ENCODE peak calls at places on chromosomes 5 and 9, in six cellular contexts. N is CD4-positive, alpha-beta T cell; O is cardiac fibroblast; Y is AG09319; Z is psoas muscle; L is WTC11. S is an unnamed sample.

GRCh38 chr9:127778280-127779135 is at the start of gene SH2D3C:
- DNase-seq in N (no peak), O (peak; percentile 52), Y (no peak), Z (peak; percentile 75), L (no peak), S (no peak)

GRCh38 chr5:60810438-60811085 is 33.5 kb downstream of the ELOVL7 start:
- DNase-seq in N (no peak), O (no peak), Y (no peak), Z (no peak), L (no peak), S (no peak)

GRCh38 chr5:73103885-73104284 is 16.5 kb upstream of the TMEM171 start:
- DNase-seq in N (no peak), O (no peak), Y (no peak), Z (no peak), L (no peak), S (no peak)

GRCh38 chr5:113087994-113088519 is 111.5 kb downstream of the DCP2 start:
- DNase-seq in N (no peak), O (peak; percentile 81), Y (no peak), Z (no peak), L (no peak), S (no peak)

GRCh38 chr5:72390836-72391235 is 70.7 kb downstream of the PTCD2 start:
- DNase-seq in N (no peak), O (peak; percentile 34), Y (no peak), Z (no peak), L (no peak), S (no peak)

GRCh38 chr5:68272289-68272688 is 56.7 kb downstream of the PIK3R1 start:
- DNase-seq in N (no peak), O (peak; percentile 46), Y (no peak), Z (no peak), L (no peak), S (no peak)

GRCh38 chr5:94674841-94675382 is 56.4 kb downstream of the SLF1 start:
- DNase-seq in N (no peak), O (peak; percentile 2), Y (no peak), Z (no peak), L (no peak), S (no peak)

GRCh38 chr5:54738118-54738972 is 220.8 kb downstream of the SNX18 start:
- DNase-seq in N (no peak), O (peak; percentile 51), Y (no peak), Z (peak; percentile 84), L (no peak), S (no peak)

GRCh38 chr5:75611324-75612210 is at the start of gene ANKDD1B:
- DNase-seq in N (no peak), O (peak; percentile 37), Y (no peak), Z (peak; percentile 60), L (peak; percentile 59), S (no peak)

GRCh38 chr9:130331573-130331972 is 66.0 kb downstream of the HMCN2 start:
- DNase-seq in N (no peak), O (peak; percentile 72), Y (peak; percentile 22), Z (peak; percentile 87), L (no peak), S (no peak)

GRCh38 chr9:2180171-2180570 is 165.0 kb downstream of the SMARCA2 start:
- DNase-seq in N (no peak), O (no peak), Y (no peak), Z (no peak), L (no peak), S (no peak)

GRCh38 chr5:10704949-10705621 is 55.9 kb downstream of the DAP start:
- DNase-seq in N (no peak), O (peak; percentile 69), Y (no peak), Z (no peak), L (no peak), S (no peak)

GRCh38 chr9:93996863-93997262 is 41.7 kb upstream of the BARX1 start:
- DNase-seq in N (no peak), O (no peak), Y (no peak), Z (no peak), L (no peak), S (no peak)

GRCh38 chr5:14476791-14477435 is 104.7 kb upstream of the OTULINL start:
- DNase-seq in N (no peak), O (peak; percentile 38), Y (no peak), Z (no peak), L (no peak), S (no peak)

GRCh38 chr5:109532773-109533364 is 123.1 kb upstream of the PJA2 start:
- DNase-seq in N (no peak), O (no peak), Y (no peak), Z (no peak), L (no peak), S (no peak)

GRCh38 chr5:172428224-172429166 is 25.8 kb downstream of the SH3PXD2B start:
- DNase-seq in N (no peak), O (no peak), Y (no peak), Z (no peak), L (no peak), S (no peak)

GRCh38 chr9:100129772-100130171 is 30.7 kb downstream of the INVS start:
- DNase-seq in N (no peak), O (no peak), Y (no peak), Z (no peak), L (no peak), S (no peak)

GRCh38 chr5:82356808-82357671 is 78.9 kb upstream of the RPS23 start:
- DNase-seq in N (peak; percentile 60), O (peak; percentile 94), Y (peak; percentile 72), Z (peak; percentile 76), L (no peak), S (peak; percentile 37)

GRCh38 chr9:83383034-83383433 is 155.2 kb downstream of the FRMD3 start:
- DNase-seq in N (no peak), O (no peak), Y (no peak), Z (no peak), L (no peak), S (no peak)

GRCh38 chr9:69671904-69672827 is at the start of gene APBA1:
- DNase-seq in N (peak; percentile 27), O (peak; percentile 69), Y (no peak), Z (peak; percentile 77), L (peak; percentile 46), S (peak; percentile 52)

GRCh38 chr9:81521892-81522291 is 167.5 kb downstream of the TLE1 start:
- DNase-seq in N (no peak), O (no peak), Y (no peak), Z (no peak), L (no peak), S (no peak)

GRCh38 chr9:110592075-110592830 is 12.7 kb upstream of the SVEP1 start:
- DNase-seq in N (no peak), O (no peak), Y (no peak), Z (no peak), L (no peak), S (no peak)

GRCh38 chr9:38334234-38334633 is 58.3 kb upstream of the ALDH1B1 start:
- DNase-seq in N (no peak), O (no peak), Y (no peak), Z (no peak), L (no peak), S (no peak)
- TF ChIP-seq CTCF in N (no peak), O (peak; percentile 23), Y (peak; percentile 37), Z (peak; percentile 23), L (no peak), S (no peak)

GRCh38 chr5:141434006-141434405 is 3.7 kb downstream of the PCDHGA12 start:
- DNase-seq in N (no peak), O (no peak), Y (no peak), Z (no peak), L (no peak), S (no peak)

GRCh38 chr5:141431286-141431685 is 979 bp downstream of the PCDHGA12 start:
- DNase-seq in N (no peak), O (peak; percentile 59), Y (no peak), Z (no peak), L (no peak), S (no peak)

GRCh38 chr5:141427783-141428426 is 2.4 kb upstream of the PCDHGA12 start:
- DNase-seq in N (no peak), O (no peak), Y (no peak), Z (no peak), L (no peak), S (no peak)

GRCh38 chr5:141430332-141431113 is at the start of gene PCDHGA12:
- DNase-seq in N (no peak), O (peak; percentile 96), Y (peak; percentile 55), Z (peak; percentile 82), L (no peak), S (no peak)
- TF ChIP-seq CTCF in N (no peak), O (peak; percentile 78), Y (peak; percentile 39), Z (peak; percentile 66), L (no peak), S (no peak)

DNA sequence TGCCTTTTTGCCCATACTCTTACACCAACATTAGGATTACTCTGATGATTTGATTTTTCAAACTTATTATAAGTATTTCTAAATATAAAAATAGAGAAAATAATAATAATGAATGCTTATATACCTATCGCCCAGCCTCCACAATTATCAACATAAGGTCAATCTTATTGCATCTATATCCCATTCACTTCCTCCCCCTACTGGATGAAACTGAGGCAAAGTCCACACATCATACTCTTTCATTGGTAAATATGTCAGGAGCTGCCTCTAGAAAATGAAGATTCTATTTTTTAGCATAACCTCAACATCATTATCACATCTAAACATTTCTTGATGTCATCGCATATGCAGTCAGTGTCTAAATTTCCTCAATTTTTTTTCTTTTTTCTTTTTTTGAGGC is 44.3 kb downstream of the SH3RF2 start:
- DNase-seq in N (no peak), O (no peak), Y (no peak), Z (no peak), L (no peak), S (no peak)
- TF ChIP-seq CTCF in N (no peak), O (no peak), Y (no peak), Z (peak; percentile 8), L (no peak), S (peak; percentile 8)

GRCh38 chr5:161847447-161847846 is 473 bp upstream of the GABRA1 start:
- DNase-seq in N (no peak), O (no peak), Y (no peak), Z (no peak), L (no peak), S (no peak)

GRCh38 chr5:161850491-161850890 is 2.6 kb downstream of the GABRA1 start:
- DNase-seq in N (no peak), O (no peak), Y (no peak), Z (no peak), L (no peak), S (no peak)

GRCh38 chr5:161847896-161848510 is at the start of gene GABRA1:
- DNase-seq in N (no peak), O (no peak), Y (no peak), Z (no peak), L (peak; percentile 38), S (no peak)

GRCh38 chr5:161846731-161847130 is 1.2 kb upstream of the GABRA1 start:
- DNase-seq in N (no peak), O (peak; percentile 0), Y (no peak), Z (no peak), L (peak; percentile 64), S (no peak)

GRCh38 chr5:161851691-161852299 is 3.9 kb downstream of the GABRA1 start:
- DNase-seq in N (no peak), O (peak; percentile 0), Y (no peak), Z (no peak), L (no peak), S (no peak)
- TF ChIP-seq CTCF in N (no peak), O (peak; percentile 28), Y (no peak), Z (no peak), L (no peak), S (no peak)

S was measured in breast epithelium.